ENCODE peak calls at places on chromosomes 3 and 15, in four cellular contexts. X, H, I and F are unnamed samples.
A peak's percentile ranks its signal among the peaks of the same experiment; 100 is the strongest.

GRCh38 chr3:125480656-125481374 is 39.2 kb downstream of the SNX4 start:
- DNase-seq in X (peak; percentile 57), H (no peak), I (no peak), F (no peak)

GRCh38 chr15:40349163-40349562 is 1.7 kb upstream of the PHGR1 start:
- DNase-seq in X (no peak), H (no peak), I (no peak), F (no peak)

GRCh38 chr15:49741721-49742120 is 120.9 kb downstream of the DTWD1 start:
- DNase-seq in X (no peak), H (no peak), I (no peak), F (no peak)

GRCh38 chr3:138354376-138354775 is 6.0 kb downstream of the MRAS start:
- DNase-seq in X (no peak), H (no peak), I (no peak), F (no peak)

GRCh38 chr15:90004252-90004651 is 3.1 kb downstream of the ZNF710 start:
- DNase-seq in X (no peak), H (no peak), I (no peak), F (no peak)

GRCh38 chr15:55007561-55007960 is 189.2 kb downstream of the RSL24D1 start:
- DNase-seq in X (no peak), H (no peak), I (no peak), F (no peak)

GRCh38 chr15:47184405-47185221 is 532.7 kb upstream of the SEMA6D start:
- DNase-seq in X (no peak), H (peak; percentile 32), I (no peak), F (peak; percentile 14)

GRCh38 chr15:76206325-76206976 is 104.8 kb downstream of the ETFA start:
- DNase-seq in X (no peak), H (no peak), I (no peak), F (no peak)

GRCh38 chr3:177126015-177126773 is 71.1 kb downstream of the TBL1XR1 start:
- DNase-seq in X (peak; percentile 48), H (no peak), I (no peak), F (no peak)

GRCh38 chr3:141450727-141451378 is 36.0 kb upstream of the RASA2 start:
- DNase-seq in X (no peak), H (no peak), I (no peak), F (no peak)

GRCh38 chr3:72008226-72008996 is 223.5 kb upstream of the PROK2 start:
- DNase-seq in X (peak; percentile 43), H (no peak), I (no peak), F (no peak)